ENCODE peak calls at places on chromosomes 16 and 17, in six cellular contexts. J, H, D, W, C and V are unnamed samples.

GRCh38 chr16:28106467-28106866 is 43.0 kb upstream of the GSG1L start:
- DNase-seq in D (no peak), H (no peak), J (no peak), C (no peak), W (no peak), V (no peak)

GRCh38 chr16:56945847-56946527 is 14.0 kb downstream of the HERPUD1 start:
- DNase-seq in J (no peak), H (no peak), C (no peak), W (no peak), D (no peak), V (no peak)

GRCh38 chr17:29077320-29077719 is 34.4 kb downstream of the PIPOX start:
- DNase-seq in D (no peak), C (no peak), H (no peak), J (no peak), W (no peak), V (no peak)

GRCh38 chr17:73196500-73196899 is 3.6 kb downstream of the COG1 start:
- DNase-seq in D (peak; percentile 81), W (no peak), H (no peak), J (no peak), C (no peak), V (no peak)

GRCh38 chr17:44269795-44270320 is 1.9 kb upstream of the SLC4A1 start:
- DNase-seq in J (no peak), H (no peak), D (no peak), W (no peak), C (no peak), V (no peak)

GRCh38 chr17:29929006-29929543 is 953 bp downstream of the SSH2 start:
- DNase-seq in J (no peak), W (no peak), C (no peak), D (peak; percentile 11), H (no peak), V (no peak)

GRCh38 chr16:86831366-86831765 is 253.0 kb downstream of the FOXL1 start:
- DNase-seq in H (no peak), D (no peak), W (no peak), C (no peak), J (no peak), V (no peak)

GRCh38 chr17:40331743-40332641 is 23.0 kb downstream of the RARA start:
- DNase-seq in J (no peak), H (peak; percentile 79), C (no peak), D (no peak), W (no peak), V (peak; percentile 95)

GRCh38 chr16:53817117-53817516 is 113.2 kb downstream of the FTO start:
- DNase-seq in H (peak; percentile 86), W (no peak), J (peak; percentile 29), C (no peak), D (no peak), V (no peak)

GRCh38 chr17:27473748-27474609 is 17.7 kb downstream of the KSR1 start:
- DNase-seq in D (no peak), J (no peak), H (no peak), C (peak; percentile 36), W (peak; percentile 42), V (peak; percentile 79)

GRCh38 chr17:77858291-77859034 is 100.0 kb upstream of the TNRC6C start:
- DNase-seq in D (no peak), H (no peak), W (no peak), J (no peak), C (no peak), V (no peak)

GRCh38 chr16:80803341-80804060 is 897 bp downstream of the CDYL2 start:
- DNase-seq in H (peak; percentile 45), J (no peak), C (peak; percentile 19), D (no peak), W (peak; percentile 26), V (peak; percentile 14)

GRCh38 chr16:48501516-48502377 is 108.2 kb downstream of the N4BP1 start:
- DNase-seq in J (no peak), C (no peak), D (no peak), H (no peak), W (no peak), V (no peak)

GRCh38 chr16:75789237-75789636 is 62.9 kb upstream of the CPHXL start:
- DNase-seq in D (peak; percentile 9), C (no peak), J (no peak), H (peak; percentile 66), W (no peak), V (no peak)

GRCh38 chr17:81494984-81495383 is 17.6 kb downstream of the ACTG1 start:
- DNase-seq in W (no peak), J (no peak), C (no peak), H (no peak), D (no peak), V (no peak)

GRCh38 chr16:66552288-66553143 is at the start of gene CKLF:
- DNase-seq in W (peak; percentile 82), H (peak; percentile 99), D (peak; percentile 71), J (peak; percentile 42), C (peak; percentile 87), V (peak; percentile 96)

GRCh38 chr17:76534831-76535732 is 2.4 kb downstream of the CYGB start:
- DNase-seq in H (no peak), C (no peak), W (no peak), J (no peak), D (no peak), V (peak; percentile 30)

GRCh38 chr16:24141917-24142316 is 114.2 kb upstream of the CACNG3 start:
- DNase-seq in J (no peak), W (no peak), C (no peak), D (no peak), H (no peak), V (no peak)

GRCh38 chr17:30091166-30091670 is 25.4 kb upstream of the NSRP1 start:
- DNase-seq in D (no peak), W (no peak), C (no peak), J (no peak), H (no peak), V (no peak)

GRCh38 chr16:87723224-87723619 is 42.6 kb downstream of the KLHDC4 start:
- DNase-seq in W (no peak), J (no peak), C (no peak), H (peak; percentile 87), D (peak; percentile 79), V (peak; percentile 77)